ENCODE peak calls at places on chromosome 11, in seven cellular contexts. V, P, K, D, L, A and R are unnamed samples.

GRCh38 chr11:32563600-32563959 is 20.1 kb upstream of the EIF3M start:
- DNase-seq in A (no peak), D (no peak), V (no peak), K (no peak), P (no peak), L (no peak), R (no peak)

GRCh38 chr11:63573881-63574855 is 11.0 kb upstream of the PLAAT2 start:
- DNase-seq in A (peak), V (no peak), L (peak), P (no peak), K (no peak), D (no peak), R (peak)

GRCh38 chr11:122099345-122100045 is 16.5 kb downstream of the BLID start:
- DNase-seq in L (no peak), P (no peak), V (no peak), A (peak), K (no peak), D (no peak), R (no peak)

GRCh38 chr11:102446606-102447005 is 6.0 kb downstream of the TMEM123 start:
- DNase-seq in D (no peak), K (no peak), V (no peak), A (no peak), P (no peak), L (no peak), R (no peak)

GRCh38 chr11:124643605-124644425 is 21.2 kb downstream of the TBRG1 start:
- DNase-seq in L (no peak), A (no peak), K (no peak), D (peak), P (no peak), V (no peak), R (no peak)

GRCh38 chr11:776459-777287 is 614 bp downstream of the GATD1 start:
- DNase-seq in L (peak), D (no peak), P (peak), V (peak), A (no peak), K (peak), R (peak)

GRCh38 chr11:117861151-117862018 is 15.1 kb downstream of the FXYD6 start:
- DNase-seq in K (peak), D (no peak), L (no peak), P (no peak), V (peak), A (no peak), R (peak)

GRCh38 chr11:46615756-46616155 is 1.3 kb downstream of the HARBI1 start:
- DNase-seq in P (no peak), K (no peak), A (no peak), D (no peak), V (no peak), L (no peak), R (no peak)

GRCh38 chr11:27621440-27622161 is 78.7 kb downstream of the BDNF start:
- DNase-seq in D (no peak), K (no peak), P (no peak), V (no peak), A (peak), L (no peak), R (no peak)

GRCh38 chr11:102831709-102832492 is 11.5 kb downstream of the MMP3 start:
- DNase-seq in A (no peak), L (no peak), K (no peak), D (no peak), P (no peak), V (no peak), R (no peak)

GRCh38 chr11:35680506-35680905 is 17.9 kb downstream of the TRIM44 start:
- DNase-seq in L (no peak), K (no peak), V (no peak), P (no peak), D (no peak), A (no peak), R (no peak)

GRCh38 chr11:45079943-45080719 is 66.3 kb upstream of the PRDM11 start:
- DNase-seq in A (peak), L (peak), D (no peak), V (no peak), K (no peak), P (no peak), R (no peak)

GRCh38 chr11:128689946-128690745 is 3.7 kb upstream of the FLI1 start:
- DNase-seq in P (no peak), K (peak), D (no peak), L (no peak), V (no peak), A (no peak), R (peak)

GRCh38 chr11:66107600-66108151 is 37.6 kb downstream of the PACS1 start:
- DNase-seq in V (no peak), P (no peak), D (no peak), L (no peak), K (no peak), A (no peak), R (no peak)